ENCODE peak calls at places on chromosomes 5 and 9, in nine cellular contexts. D is suprapubic skin, X is endothelial cell of umbilical vein, I is GM12878, K is transverse colon, J is HCT116, F is H1, R is stomach, O is breast epithelium. S is an unnamed sample.

GRCh38 chr9:117718701-117719100 is 14.5 kb downstream of the TLR4 start:
- DNase-seq in F (no peak), D (no peak), K (no peak), X (no peak), R (no peak), I (no peak), J (no peak), O (no peak), S (no peak)

GRCh38 chr5:80961376-80962281 is 1.5 kb downstream of the RASGRF2 start:
- DNase-seq in O (no peak), R (no peak), I (no peak), K (peak), X (no peak), J (no peak), D (no peak), F (no peak), S (no peak)

GRCh38 chr5:13477118-13477737 is 467.3 kb downstream of the DNAH5 start:
- DNase-seq in F (no peak), K (no peak), X (peak), R (no peak), O (no peak), I (no peak), D (no peak), J (no peak), S (no peak)

GRCh38 chr9:74681901-74682300 is 184.8 kb downstream of the RORB start:
- DNase-seq in K (no peak), X (no peak), F (no peak), J (no peak), I (no peak), R (no peak), O (no peak), D (no peak), S (no peak)

GRCh38 chr5:99694884-99695283 is 766.1 kb upstream of the CHD1 start:
- DNase-seq in X (no peak), R (no peak), F (no peak), O (no peak), I (no peak), J (no peak), K (no peak), D (no peak), S (no peak)

GRCh38 chr9:101455656-101456235 is 20.2 kb upstream of the ALDOB start:
- DNase-seq in X (no peak), D (no peak), R (no peak), F (no peak), J (no peak), K (no peak), I (no peak), O (no peak), S (no peak)

GRCh38 chr9:91429501-91429900 is 5.9 kb upstream of the NFIL3 start:
- DNase-seq in R (no peak), I (no peak), D (no peak), K (no peak), J (no peak), F (no peak), X (no peak), O (no peak), S (no peak)

GRCh38 chr9:113428062-113428600 is 17.6 kb downstream of the C9orf43 start:
- DNase-seq in K (no peak), J (no peak), O (no peak), D (no peak), I (no peak), F (no peak), R (no peak), X (no peak), S (no peak)

GRCh38 chr5:79235578-79236363 is at the start of gene JMY:
- DNase-seq in K (peak), I (no peak), O (peak), J (peak), D (peak), F (peak), X (peak), R (peak), S (peak)

GRCh38 chr9:101977614-101978210 is 239.3 kb upstream of the GRIN3A start:
- DNase-seq in K (no peak), R (no peak), I (no peak), O (no peak), D (no peak), J (peak), F (no peak), X (peak), S (no peak)

GRCh38 chr5:105947461-105947860 is 1723.3 kb downstream of the EFNA5 start:
- DNase-seq in X (no peak), K (no peak), O (no peak), J (no peak), D (no peak), F (no peak), R (no peak), I (no peak), S (no peak)

GRCh38 chr9:95753762-95754465 is 121.6 kb upstream of the ERCC6L2 start:
- DNase-seq in O (no peak), J (no peak), X (peak), D (no peak), F (no peak), R (no peak), K (no peak), I (no peak), S (no peak)

GRCh38 chr5:59069438-59070079 is 486.7 kb downstream of the RAB3C start:
- DNase-seq in R (no peak), O (no peak), F (no peak), J (no peak), X (peak), D (no peak), K (no peak), I (no peak), S (peak)

GRCh38 chr5:102664946-102665345 is 90.2 kb upstream of the PAM start:
- DNase-seq in D (no peak), I (no peak), R (no peak), X (no peak), F (no peak), J (no peak), O (no peak), K (no peak), S (no peak)

GRCh38 chr9:136791466-136792276 is 527 bp downstream of the TMEM141 start:
- DNase-seq in X (peak), K (peak), F (peak), R (peak), D (peak), I (no peak), J (peak), O (peak), S (peak)

GRCh38 chr5:97192580-97193421 is 9.8 kb upstream of the RIOK2 start:
- DNase-seq in X (no peak), R (no peak), J (no peak), D (no peak), I (peak), F (no peak), O (no peak), K (no peak), S (no peak)

GRCh38 chr9:4137234-4137633 is 162.6 kb downstream of the GLIS3 start:
- DNase-seq in K (no peak), D (no peak), O (no peak), I (no peak), R (no peak), J (peak), F (no peak), X (peak), S (no peak)
- TF ChIP-seq POLR2AphosphoS5 in K (no peak), D (no peak), O (no peak), I (no peak), R (no peak), J (peak), F (no peak), X (peak), S (peak)

GRCh38 chr5:66609615-66610014 is 13.4 kb downstream of the MAST4 start:
- DNase-seq in X (no peak), R (no peak), D (no peak), F (no peak), J (no peak), O (no peak), K (no peak), I (no peak), S (no peak)
- TF ChIP-seq POLR2A in X (no peak), R (no peak), D (no peak), F (no peak), J (no peak), O (no peak), K (no peak), I (no peak), S (no peak)

GRCh38 chr5:109819878-109820277 is 130.2 kb downstream of the MAN2A1 start:
- DNase-seq in O (no peak), I (no peak), D (no peak), J (no peak), K (no peak), X (no peak), F (no peak), R (no peak), S (no peak)
- TF ChIP-seq CTCF in O (no peak), I (no peak), D (no peak), J (no peak), K (no peak), X (no peak), F (peak), R (no peak), S (no peak)

GRCh38 chr5:37226377-37226776 is 22.8 kb downstream of the CPLANE1 start:
- DNase-seq in R (no peak), F (no peak), O (no peak), J (no peak), D (no peak), I (no peak), K (no peak), X (no peak), S (no peak)
- TF ChIP-seq POLR2AphosphoS5 in R (no peak), F (no peak), O (no peak), J (no peak), D (no peak), I (no peak), K (no peak), X (no peak), S (no peak)

GRCh38 chr9:129639756-129640085 is 2.2 kb downstream of the ASB6 start:
- DNase-seq in I (no peak), K (no peak), F (no peak), J (no peak), X (no peak), O (no peak), D (no peak), R (no peak), S (no peak)

GRCh38 chr9:129640871-129641750 is 840 bp downstream of the ASB6 start:
- DNase-seq in J (no peak), F (no peak), D (peak), I (no peak), O (no peak), X (no peak), K (no peak), R (no peak), S (no peak)

GRCh38 chr9:129639034-129639630 is 2.8 kb downstream of the ASB6 start:
- DNase-seq in R (no peak), O (no peak), J (no peak), X (no peak), F (no peak), I (no peak), D (no peak), K (no peak), S (no peak)

GRCh38 chr9:129641751-129642585 is at the start of gene ASB6:
- DNase-seq in O (peak), R (peak), X (peak), D (peak), K (peak), J (peak), I (peak), F (peak), S (peak)

GRCh38 chr9:129640086-129640870 is 1.7 kb downstream of the ASB6 start:
- DNase-seq in F (no peak), D (no peak), R (peak), I (no peak), X (no peak), K (no peak), O (no peak), J (no peak), S (no peak)
- TF ChIP-seq POLR2A in F (no peak), D (no peak), R (no peak), I (no peak), X (no peak), K (no peak), O (no peak), J (no peak), S (no peak)

S was measured in prostate gland.